ENCODE peak calls at places on chromosomes 11 and 22, in nine cellular contexts. Z, D, G, L, J, U, N, R and V are unnamed samples.

GRCh38 chr22:45263790-45264269 is 20.9 kb upstream of the UPK3A start:
- DNase-seq in Z (peak), D (peak), G (no peak), L (peak), J (no peak), U (peak), N (peak), R (peak), V (no peak)

GRCh38 chr11:46529928-46530574 is 63.8 kb downstream of the AMBRA1 start:
- DNase-seq in Z (no peak), D (no peak), G (no peak), L (no peak), J (no peak), U (no peak), N (no peak), R (no peak), V (no peak)

GRCh38 chr11:12414641-12415040 is 37.3 kb downstream of the PARVA start:
- DNase-seq in Z (no peak), D (no peak), G (no peak), L (no peak), J (no peak), U (no peak), N (no peak), R (no peak), V (no peak)

GRCh38 chr22:25876871-25877270 is 134.9 kb downstream of the MYO18B start:
- DNase-seq in Z (no peak), D (no peak), G (no peak), L (no peak), J (no peak), U (no peak), N (no peak), R (no peak), V (no peak)

GRCh38 chr22:30866811-30867271 is 101.7 kb downstream of the MORC2 start:
- DNase-seq in Z (no peak), D (peak), G (no peak), L (peak), J (no peak), U (no peak), N (peak), R (no peak), V (no peak)

GRCh38 chr11:125262194-125262824 is 97.8 kb downstream of the PKNOX2 start:
- DNase-seq in Z (no peak), D (no peak), G (no peak), L (no peak), J (no peak), U (no peak), N (no peak), R (no peak), V (no peak)

GRCh38 chr11:66704659-66705360 is 24.2 kb downstream of the SPTBN2 start:
- DNase-seq in Z (no peak), D (no peak), G (no peak), L (no peak), J (no peak), U (no peak), N (no peak), R (no peak), V (no peak)

GRCh38 chr11:132220464-132220863 is 850.0 kb downstream of the NTM start:
- DNase-seq in Z (no peak), D (no peak), G (no peak), L (no peak), J (no peak), U (peak), N (no peak), R (peak), V (no peak)

DNA sequence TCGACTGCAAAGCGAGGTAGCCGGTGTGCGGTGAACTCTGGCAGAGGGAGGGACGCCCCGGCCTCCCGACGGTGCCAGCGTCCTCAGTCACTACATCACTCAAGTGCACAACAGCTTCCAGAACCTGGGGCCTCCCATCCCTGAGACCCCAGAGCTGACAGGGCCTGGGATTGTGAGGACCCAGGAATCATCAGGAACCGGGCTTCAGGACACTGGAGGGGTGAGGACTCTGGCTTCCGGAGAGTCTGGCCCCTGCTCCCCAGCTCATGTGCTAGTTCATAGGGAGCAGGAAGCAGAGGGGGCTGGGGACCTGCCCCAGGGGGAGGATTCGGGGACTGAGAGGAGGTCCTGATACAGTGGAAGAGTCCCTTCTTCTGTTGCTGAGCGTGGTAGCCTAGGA is 4.6 kb downstream of the ART5 start:
- DNase-seq in Z (no peak), D (no peak), G (no peak), L (no peak), J (no peak), U (no peak), N (no peak), R (no peak), V (no peak)
- TF ChIP-seq CTCF in Z (no peak), D (no peak), G (no peak), L (no peak), J (no peak), U (no peak), N (no peak), R (no peak), V (no peak)

GRCh38 chr22:42074153-42074750 is at the start of gene PHETA2:
- DNase-seq in Z (no peak), D (no peak), G (no peak), L (peak), J (peak), U (peak), N (no peak), R (peak), V (no peak)

GRCh38 chr22:42074846-42075245 is 798 bp downstream of the PHETA2 start:
- DNase-seq in Z (no peak), D (no peak), G (no peak), L (no peak), J (no peak), U (no peak), N (no peak), R (no peak), V (no peak)

GRCh38 chr22:42076764-42077485 is 2.6 kb upstream of the SMDT1 start:
- DNase-seq in Z (no peak), D (no peak), G (no peak), L (no peak), J (no peak), U (no peak), N (no peak), R (no peak), V (no peak)

GRCh38 chr22:42073568-42074152 is 388 bp upstream of the PHETA2 start:
- DNase-seq in Z (no peak), D (no peak), G (no peak), L (no peak), J (no peak), U (no peak), N (no peak), R (no peak), V (no peak)

DNA sequence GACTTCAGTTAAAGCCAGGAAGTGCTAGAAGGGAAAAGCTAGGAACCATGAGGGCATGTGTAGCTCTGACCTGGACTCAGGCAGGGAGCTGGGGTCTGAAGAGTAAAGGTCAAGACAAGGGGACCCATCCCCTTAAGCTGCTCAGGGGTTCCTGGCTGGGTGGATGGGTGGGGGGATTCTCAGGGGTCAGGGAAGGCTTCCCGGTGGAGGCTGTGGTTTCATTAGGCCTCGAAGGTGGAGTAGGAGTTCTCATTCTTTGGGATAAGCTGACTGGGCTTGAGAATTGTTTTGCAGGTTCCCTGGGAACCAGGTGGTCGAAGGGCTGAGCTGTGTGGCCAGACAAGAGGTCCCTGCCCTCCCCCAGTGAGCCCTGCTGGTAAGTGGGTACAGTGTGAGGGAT is 1.2 kb downstream of the PHETA2 start:
- DNase-seq in Z (no peak), D (no peak), G (no peak), L (no peak), J (no peak), U (no peak), N (no peak), R (no peak), V (no peak)
- TF ChIP-seq CTCF in Z (no peak), D (no peak), G (no peak), L (no peak), J (no peak), U (no peak), N (no peak), R (no peak), V (no peak)

DNA sequence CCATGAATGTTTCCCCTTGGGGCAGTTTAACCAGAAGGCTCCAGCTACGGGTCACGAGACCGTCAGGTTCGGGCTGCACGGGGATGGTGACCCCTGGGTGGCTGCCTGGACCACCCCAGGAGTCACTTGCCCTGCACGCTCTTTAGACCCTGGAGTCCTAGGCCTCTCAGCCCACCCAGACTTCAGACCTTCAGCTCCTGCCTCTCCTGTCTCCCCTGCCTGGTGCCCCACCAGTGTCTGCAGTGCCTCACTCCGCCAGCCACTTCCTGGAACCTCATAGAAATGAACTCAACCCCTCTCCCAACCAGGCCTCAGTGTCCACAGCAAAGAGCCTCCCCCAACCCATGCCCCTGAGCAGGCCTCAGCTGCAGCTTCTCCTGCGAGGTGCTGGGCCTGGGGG is 12.5 kb upstream of the MS4A10 start:
- DNase-seq in Z (no peak), D (no peak), G (no peak), L (no peak), J (no peak), U (no peak), N (no peak), R (no peak), V (no peak)
- TF ChIP-seq CTCF in Z (no peak), D (no peak), G (no peak), L (no peak), J (no peak), U (no peak), N (no peak), R (no peak), V (no peak)

GRCh38 chr11:57481315-57481714 is 21.0 kb downstream of the RTN4RL2 start:
- DNase-seq in Z (no peak), D (no peak), G (no peak), L (no peak), J (no peak), U (no peak), N (no peak), R (no peak), V (no peak)

GRCh38 chr11:57483570-57483934 is 23.2 kb downstream of the RTN4RL2 start:
- DNase-seq in Z (no peak), D (no peak), G (no peak), L (no peak), J (no peak), U (no peak), N (no peak), R (no peak), V (no peak)

GRCh38 chr11:57481915-57482781 is 21.8 kb downstream of the RTN4RL2 start:
- DNase-seq in Z (no peak), D (no peak), G (no peak), L (no peak), J (no peak), U (no peak), N (no peak), R (no peak), V (no peak)

GRCh38 chr11:57484141-57484710 is 23.9 kb downstream of the RTN4RL2 start:
- DNase-seq in Z (no peak), D (no peak), G (no peak), L (no peak), J (no peak), U (no peak), N (peak), R (no peak), V (no peak)

GRCh38 chr11:57482782-57483569 is 22.6 kb downstream of the RTN4RL2 start:
- DNase-seq in Z (no peak), D (peak), G (no peak), L (no peak), J (peak), U (no peak), N (peak), R (peak), V (peak)
- TF ChIP-seq CTCF in Z (peak), D (peak), G (peak), L (peak), J (peak), U (peak), N (peak), R (peak), V (no peak)

DNA sequence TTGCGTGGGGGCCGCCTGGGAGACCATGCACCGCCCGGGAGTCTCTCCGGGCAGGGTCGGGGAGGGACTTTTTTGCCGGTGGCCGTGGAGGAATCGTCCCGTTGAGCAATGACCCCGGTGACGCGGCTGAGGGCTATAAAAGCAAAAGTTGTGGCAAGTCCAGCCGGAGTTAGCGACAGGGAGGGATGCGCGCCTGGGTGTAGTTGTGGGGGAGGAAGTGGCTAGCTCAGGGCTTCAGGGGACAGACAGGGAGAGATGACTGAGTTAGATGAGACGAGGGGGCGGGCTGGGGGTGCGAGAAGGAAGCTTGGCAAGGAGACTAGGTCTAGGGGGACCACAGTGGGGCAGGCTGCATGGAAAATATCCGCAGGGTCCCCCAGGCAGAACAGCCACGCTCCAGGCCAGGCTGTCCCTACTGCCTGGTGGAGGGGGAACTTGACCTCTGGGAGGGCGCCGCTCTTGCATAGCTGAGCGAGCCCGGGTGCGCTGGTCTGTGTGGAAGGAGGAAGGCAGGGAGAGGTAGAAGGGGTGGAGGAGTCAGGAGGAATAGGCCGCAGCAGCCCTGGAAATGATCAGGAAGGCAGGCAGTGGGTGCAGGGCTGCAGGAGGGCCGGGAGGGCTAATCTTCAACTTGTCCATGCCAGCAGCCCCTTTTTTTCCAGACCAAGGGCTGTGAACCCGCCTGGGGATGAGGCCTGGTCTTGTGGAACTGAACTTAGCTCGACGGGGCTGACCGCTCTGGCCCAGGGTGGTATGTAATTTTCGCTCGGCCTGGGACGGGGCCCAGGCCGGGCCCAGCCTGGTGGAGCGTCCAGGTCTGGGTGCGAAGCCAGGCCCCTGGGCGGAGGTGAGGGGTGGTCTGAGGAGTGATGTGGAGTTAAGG is at the start of gene NEAT1:
- DNase-seq in Z (peak), D (no peak), G (peak), L (peak), J (peak), U (peak), N (peak), R (peak), V (peak)
- TF ChIP-seq CTCF in Z (no peak), D (no peak), G (no peak), L (no peak), J (no peak), U (no peak), N (no peak), R (no peak), V (no peak)